ENCODE peak calls at places on chromosome 4, in five cellular contexts. One of them, this sample, is unnamed.

GRCh38 chr4:21697583-21697982 is 251.0 kb downstream of the KCNIP4 start:
- DNase-seq in NCI-H1092 treated with DMSO at 0.1 percent for 48 hours: no peak
- DNase-seq in body of pancreas: no peak
- DNase-seq in T-helper 1 cell: no peak
- DNase-seq in stimulated activated CD4-positive, alpha-beta T cell treated with anti-CD3 and anti-CD28 coated beads, Interleukin-15, amount 100 ng/mL, for 24 hours: peak
- DNase-seq in this sample: no peak

GRCh38 chr4:13193662-13194061 is 290.5 kb downstream of the RAB28 start:
- DNase-seq in T-helper 1 cell: no peak
- DNase-seq in stimulated activated CD4-positive, alpha-beta T cell treated with anti-CD3 and anti-CD28 coated beads, Interleukin-15, amount 100 ng/mL, for 24 hours: no peak
- DNase-seq in NCI-H1092 treated with DMSO at 0.1 percent for 48 hours: no peak
- DNase-seq in body of pancreas: no peak
- DNase-seq in this sample: no peak

GRCh38 chr4:43456383-43456782 is 563.9 kb downstream of the GRXCR1 start:
- DNase-seq in NCI-H1092 treated with DMSO at 0.1 percent for 48 hours: no peak
- DNase-seq in stimulated activated CD4-positive, alpha-beta T cell treated with anti-CD3 and anti-CD28 coated beads, Interleukin-15, amount 100 ng/mL, for 24 hours: no peak
- DNase-seq in T-helper 1 cell: no peak
- DNase-seq in body of pancreas: no peak
- DNase-seq in this sample: peak

GRCh38 chr4:100306018-100306417 is 115.8 kb upstream of the DDIT4L start:
- DNase-seq in T-helper 1 cell: no peak
- DNase-seq in body of pancreas: no peak
- DNase-seq in stimulated activated CD4-positive, alpha-beta T cell treated with anti-CD3 and anti-CD28 coated beads, Interleukin-15, amount 100 ng/mL, for 24 hours: no peak
- DNase-seq in NCI-H1092 treated with DMSO at 0.1 percent for 48 hours: no peak
- DNase-seq in this sample: no peak

GRCh38 chr4:2248821-2249261 is 6.9 kb upstream of the HAUS3 start:
- DNase-seq in stimulated activated CD4-positive, alpha-beta T cell treated with anti-CD3 and anti-CD28 coated beads, Interleukin-15, amount 100 ng/mL, for 24 hours: peak
- DNase-seq in T-helper 1 cell: no peak
- DNase-seq in body of pancreas: peak
- DNase-seq in NCI-H1092 treated with DMSO at 0.1 percent for 48 hours: no peak
- DNase-seq in this sample: no peak

GRCh38 chr4:70637239-70637920 is 8.8 kb downstream of the ENAM start:
- DNase-seq in body of pancreas: peak
- DNase-seq in T-helper 1 cell: no peak
- DNase-seq in NCI-H1092 treated with DMSO at 0.1 percent for 48 hours: no peak
- DNase-seq in stimulated activated CD4-positive, alpha-beta T cell treated with anti-CD3 and anti-CD28 coated beads, Interleukin-15, amount 100 ng/mL, for 24 hours: no peak
- DNase-seq in this sample: no peak

GRCh38 chr4:174425669-174426068 is 96.6 kb downstream of the HPGD start:
- DNase-seq in stimulated activated CD4-positive, alpha-beta T cell treated with anti-CD3 and anti-CD28 coated beads, Interleukin-15, amount 100 ng/mL, for 24 hours: no peak
- DNase-seq in body of pancreas: no peak
- DNase-seq in NCI-H1092 treated with DMSO at 0.1 percent for 48 hours: no peak
- DNase-seq in T-helper 1 cell: no peak
- DNase-seq in this sample: no peak

GRCh38 chr4:150167054-150167453 is 88.8 kb downstream of the DCLK2 start:
- DNase-seq in NCI-H1092 treated with DMSO at 0.1 percent for 48 hours: no peak
- DNase-seq in T-helper 1 cell: no peak
- DNase-seq in body of pancreas: no peak
- DNase-seq in stimulated activated CD4-positive, alpha-beta T cell treated with anti-CD3 and anti-CD28 coated beads, Interleukin-15, amount 100 ng/mL, for 24 hours: no peak
- DNase-seq in this sample: no peak

GRCh38 chr4:11605597-11605996 is 176.9 kb upstream of the HS3ST1 start:
- DNase-seq in stimulated activated CD4-positive, alpha-beta T cell treated with anti-CD3 and anti-CD28 coated beads, Interleukin-15, amount 100 ng/mL, for 24 hours: no peak
- DNase-seq in body of pancreas: no peak
- DNase-seq in T-helper 1 cell: no peak
- DNase-seq in NCI-H1092 treated with DMSO at 0.1 percent for 48 hours: no peak
- DNase-seq in this sample: no peak

GRCh38 chr4:99462875-99463464 is 27.8 kb upstream of the ADH7 start:
- DNase-seq in stimulated activated CD4-positive, alpha-beta T cell treated with anti-CD3 and anti-CD28 coated beads, Interleukin-15, amount 100 ng/mL, for 24 hours: peak
- DNase-seq in T-helper 1 cell: peak
- DNase-seq in NCI-H1092 treated with DMSO at 0.1 percent for 48 hours: peak
- DNase-seq in body of pancreas: peak
- DNase-seq in this sample: peak

GRCh38 chr4:2546286-2546823 is 9.9 kb downstream of the FAM193A start:
- DNase-seq in stimulated activated CD4-positive, alpha-beta T cell treated with anti-CD3 and anti-CD28 coated beads, Interleukin-15, amount 100 ng/mL, for 24 hours: no peak
- DNase-seq in NCI-H1092 treated with DMSO at 0.1 percent for 48 hours: no peak
- DNase-seq in body of pancreas: no peak
- DNase-seq in T-helper 1 cell: no peak
- DNase-seq in this sample: no peak

GRCh38 chr4:122960298-122960985 is 38.0 kb upstream of the NUDT6 start:
- DNase-seq in body of pancreas: no peak
- DNase-seq in NCI-H1092 treated with DMSO at 0.1 percent for 48 hours: no peak
- DNase-seq in stimulated activated CD4-positive, alpha-beta T cell treated with anti-CD3 and anti-CD28 coated beads, Interleukin-15, amount 100 ng/mL, for 24 hours: no peak
- DNase-seq in T-helper 1 cell: no peak
- DNase-seq in this sample: no peak

GRCh38 chr4:120816385-120816784 is 106.1 kb downstream of the PRDM5 start:
- DNase-seq in NCI-H1092 treated with DMSO at 0.1 percent for 48 hours: no peak
- DNase-seq in stimulated activated CD4-positive, alpha-beta T cell treated with anti-CD3 and anti-CD28 coated beads, Interleukin-15, amount 100 ng/mL, for 24 hours: no peak
- DNase-seq in T-helper 1 cell: no peak
- DNase-seq in body of pancreas: no peak
- DNase-seq in this sample: no peak

GRCh38 chr4:41024556-41025491 is 189.5 kb downstream of the APBB2 start:
- DNase-seq in T-helper 1 cell: no peak
- DNase-seq in body of pancreas: no peak
- DNase-seq in stimulated activated CD4-positive, alpha-beta T cell treated with anti-CD3 and anti-CD28 coated beads, Interleukin-15, amount 100 ng/mL, for 24 hours: no peak
- DNase-seq in NCI-H1092 treated with DMSO at 0.1 percent for 48 hours: no peak
- DNase-seq in this sample: no peak

GRCh38 chr4:38268108-38268507 is 307.9 kb downstream of the PTTG2 start:
- DNase-seq in T-helper 1 cell: no peak
- DNase-seq in stimulated activated CD4-positive, alpha-beta T cell treated with anti-CD3 and anti-CD28 coated beads, Interleukin-15, amount 100 ng/mL, for 24 hours: no peak
- DNase-seq in NCI-H1092 treated with DMSO at 0.1 percent for 48 hours: no peak
- DNase-seq in body of pancreas: no peak
- DNase-seq in this sample: no peak

GRCh38 chr4:177393236-177393635 is 49.0 kb downstream of the AGA start:
- DNase-seq in NCI-H1092 treated with DMSO at 0.1 percent for 48 hours: no peak
- DNase-seq in T-helper 1 cell: peak
- DNase-seq in stimulated activated CD4-positive, alpha-beta T cell treated with anti-CD3 and anti-CD28 coated beads, Interleukin-15, amount 100 ng/mL, for 24 hours: peak
- DNase-seq in body of pancreas: no peak
- DNase-seq in this sample: no peak

GRCh38 chr4:67909910-67910905 is 26.4 kb upstream of the TMPRSS11D start:
- DNase-seq in T-helper 1 cell: no peak
- DNase-seq in stimulated activated CD4-positive, alpha-beta T cell treated with anti-CD3 and anti-CD28 coated beads, Interleukin-15, amount 100 ng/mL, for 24 hours: no peak
- DNase-seq in body of pancreas: no peak
- DNase-seq in NCI-H1092 treated with DMSO at 0.1 percent for 48 hours: no peak
- DNase-seq in this sample: no peak

GRCh38 chr4:1985287-1985686 is 23.5 kb downstream of the NELFA start:
- DNase-seq in stimulated activated CD4-positive, alpha-beta T cell treated with anti-CD3 and anti-CD28 coated beads, Interleukin-15, amount 100 ng/mL, for 24 hours: no peak
- DNase-seq in NCI-H1092 treated with DMSO at 0.1 percent for 48 hours: no peak
- DNase-seq in body of pancreas: no peak
- DNase-seq in T-helper 1 cell: no peak
- DNase-seq in this sample: no peak

GRCh38 chr4:39706334-39706733 is 8.4 kb downstream of the UBE2K start:
- DNase-seq in NCI-H1092 treated with DMSO at 0.1 percent for 48 hours: no peak
- DNase-seq in T-helper 1 cell: no peak
- DNase-seq in body of pancreas: peak
- DNase-seq in stimulated activated CD4-positive, alpha-beta T cell treated with anti-CD3 and anti-CD28 coated beads, Interleukin-15, amount 100 ng/mL, for 24 hours: no peak
- DNase-seq in this sample: peak

GRCh38 chr4:130336585-130337217 is 1240.7 kb downstream of the C4orf33 start:
- DNase-seq in body of pancreas: no peak
- DNase-seq in stimulated activated CD4-positive, alpha-beta T cell treated with anti-CD3 and anti-CD28 coated beads, Interleukin-15, amount 100 ng/mL, for 24 hours: no peak
- DNase-seq in NCI-H1092 treated with DMSO at 0.1 percent for 48 hours: peak
- DNase-seq in T-helper 1 cell: no peak
- DNase-seq in this sample: no peak

GRCh38 chr4:2939383-2940243 is 23.6 kb downstream of the NOP14 start:
- DNase-seq in T-helper 1 cell: no peak
- DNase-seq in stimulated activated CD4-positive, alpha-beta T cell treated with anti-CD3 and anti-CD28 coated beads, Interleukin-15, amount 100 ng/mL, for 24 hours: no peak
- DNase-seq in NCI-H1092 treated with DMSO at 0.1 percent for 48 hours: no peak
- DNase-seq in body of pancreas: peak
- DNase-seq in this sample: no peak

GRCh38 chr4:133151681-133152329 is 2.7 kb downstream of the PCDH10 start:
- DNase-seq in body of pancreas: no peak
- DNase-seq in stimulated activated CD4-positive, alpha-beta T cell treated with anti-CD3 and anti-CD28 coated beads, Interleukin-15, amount 100 ng/mL, for 24 hours: no peak
- DNase-seq in NCI-H1092 treated with DMSO at 0.1 percent for 48 hours: no peak
- DNase-seq in T-helper 1 cell: no peak
- DNase-seq in this sample: no peak

GRCh38 chr4:27357283-27357682 is 496.6 kb downstream of the STIM2 start:
- DNase-seq in body of pancreas: no peak
- DNase-seq in T-helper 1 cell: no peak
- DNase-seq in stimulated activated CD4-positive, alpha-beta T cell treated with anti-CD3 and anti-CD28 coated beads, Interleukin-15, amount 100 ng/mL, for 24 hours: no peak
- DNase-seq in NCI-H1092 treated with DMSO at 0.1 percent for 48 hours: peak
- DNase-seq in this sample: no peak

GRCh38 chr4:61468091-61468720 is 268.1 kb downstream of the ADGRL3 start:
- DNase-seq in body of pancreas: no peak
- DNase-seq in NCI-H1092 treated with DMSO at 0.1 percent for 48 hours: no peak
- DNase-seq in T-helper 1 cell: no peak
- DNase-seq in stimulated activated CD4-positive, alpha-beta T cell treated with anti-CD3 and anti-CD28 coated beads, Interleukin-15, amount 100 ng/mL, for 24 hours: no peak
- DNase-seq in this sample: no peak

GRCh38 chr4:53050361-53050774 is 188.3 kb downstream of the RASL11B start:
- DNase-seq in T-helper 1 cell: no peak
- DNase-seq in stimulated activated CD4-positive, alpha-beta T cell treated with anti-CD3 and anti-CD28 coated beads, Interleukin-15, amount 100 ng/mL, for 24 hours: no peak
- DNase-seq in body of pancreas: no peak
- DNase-seq in NCI-H1092 treated with DMSO at 0.1 percent for 48 hours: peak
- DNase-seq in this sample: no peak

GRCh38 chr4:77734928-77735327 is 84.2 kb downstream of the CNOT6L start:
- DNase-seq in stimulated activated CD4-positive, alpha-beta T cell treated with anti-CD3 and anti-CD28 coated beads, Interleukin-15, amount 100 ng/mL, for 24 hours: peak
- DNase-seq in NCI-H1092 treated with DMSO at 0.1 percent for 48 hours: no peak
- DNase-seq in T-helper 1 cell: peak
- DNase-seq in body of pancreas: no peak
- DNase-seq in this sample: no peak

GRCh38 chr4:102390438-102390837 is 45.2 kb upstream of the SLC39A8 start:
- DNase-seq in NCI-H1092 treated with DMSO at 0.1 percent for 48 hours: no peak
- DNase-seq in T-helper 1 cell: peak
- DNase-seq in stimulated activated CD4-positive, alpha-beta T cell treated with anti-CD3 and anti-CD28 coated beads, Interleukin-15, amount 100 ng/mL, for 24 hours: no peak
- DNase-seq in body of pancreas: no peak
- DNase-seq in this sample: no peak

GRCh38 chr4:124178449-124179021 is 534.0 kb downstream of the ANKRD50 start:
- DNase-seq in T-helper 1 cell: no peak
- DNase-seq in body of pancreas: no peak
- DNase-seq in NCI-H1092 treated with DMSO at 0.1 percent for 48 hours: no peak
- DNase-seq in stimulated activated CD4-positive, alpha-beta T cell treated with anti-CD3 and anti-CD28 coated beads, Interleukin-15, amount 100 ng/mL, for 24 hours: no peak
- DNase-seq in this sample: no peak

GRCh38 chr4:89055157-89056080 is 1.6 kb downstream of the FAM13A start:
- DNase-seq in stimulated activated CD4-positive, alpha-beta T cell treated with anti-CD3 and anti-CD28 coated beads, Interleukin-15, amount 100 ng/mL, for 24 hours: no peak
- DNase-seq in T-helper 1 cell: no peak
- DNase-seq in body of pancreas: no peak
- DNase-seq in NCI-H1092 treated with DMSO at 0.1 percent for 48 hours: no peak
- DNase-seq in this sample: no peak

GRCh38 chr4:6575503-6576240 is 683 bp downstream of the MAN2B2 start:
- DNase-seq in T-helper 1 cell: no peak
- DNase-seq in NCI-H1092 treated with DMSO at 0.1 percent for 48 hours: no peak
- DNase-seq in stimulated activated CD4-positive, alpha-beta T cell treated with anti-CD3 and anti-CD28 coated beads, Interleukin-15, amount 100 ng/mL, for 24 hours: no peak
- DNase-seq in body of pancreas: no peak
- DNase-seq in this sample: no peak

This sample was measured in HS-27A.